ENCODE peak calls at places on chromosomes 13 and 19, in seven cellular contexts. One of them, this sample, is unnamed.

GRCh38 chr19:8459520-8460260 is 14.9 kb downstream of the HNRNPM start:
- DNase-seq in cardiac muscle cell: no peak
- DNase-seq in EL: peak
- DNase-seq in AML-193: no peak
- DNase-seq in fibroblast of pulmonary artery: peak
- DNase-seq in IMR-90: peak
- DNase-seq in iPS DF 6.9: no peak
- DNase-seq in this sample: peak

GRCh38 chr13:28052945-28053344 is 47.4 kb downstream of the FLT3 start:
- DNase-seq in cardiac muscle cell: no peak
- DNase-seq in EL: no peak
- DNase-seq in AML-193: peak
- DNase-seq in fibroblast of pulmonary artery: no peak
- DNase-seq in IMR-90: peak
- DNase-seq in iPS DF 6.9: no peak
- DNase-seq in this sample: no peak

GRCh38 chr19:10226021-10226375 is 5.1 kb downstream of the S1PR2 start:
- DNase-seq in cardiac muscle cell: no peak
- DNase-seq in EL: no peak
- DNase-seq in AML-193: no peak
- DNase-seq in fibroblast of pulmonary artery: no peak
- DNase-seq in IMR-90: no peak
- DNase-seq in iPS DF 6.9: no peak
- DNase-seq in this sample: no peak

GRCh38 chr13:106372199-106373160 is 163.0 kb downstream of the EFNB2 start:
- DNase-seq in cardiac muscle cell: no peak
- DNase-seq in EL: peak
- DNase-seq in AML-193: no peak
- DNase-seq in fibroblast of pulmonary artery: peak
- DNase-seq in IMR-90: peak
- DNase-seq in iPS DF 6.9: no peak
- DNase-seq in this sample: no peak

GRCh38 chr13:67366533-67366932 is 136.4 kb upstream of the PCDH9 start:
- DNase-seq in cardiac muscle cell: no peak
- DNase-seq in EL: no peak
- DNase-seq in AML-193: no peak
- DNase-seq in fibroblast of pulmonary artery: peak
- DNase-seq in IMR-90: peak
- DNase-seq in iPS DF 6.9: no peak
- DNase-seq in this sample: peak

GRCh38 chr13:99757756-99758464 is 213.7 kb downstream of the ZIC5 start:
- DNase-seq in cardiac muscle cell: no peak
- DNase-seq in EL: no peak
- DNase-seq in AML-193: no peak
- DNase-seq in fibroblast of pulmonary artery: no peak
- DNase-seq in IMR-90: no peak
- DNase-seq in iPS DF 6.9: no peak
- DNase-seq in this sample: no peak

GRCh38 chr19:49224856-49225255 is 67.3 kb downstream of the TRPM4 start:
- DNase-seq in cardiac muscle cell: peak
- DNase-seq in EL: peak
- DNase-seq in AML-193: peak
- DNase-seq in fibroblast of pulmonary artery: peak
- DNase-seq in IMR-90: peak
- DNase-seq in iPS DF 6.9: peak
- DNase-seq in this sample: peak

GRCh38 chr19:49863935-49864320 is 3.4 kb downstream of the PNKP start:
- DNase-seq in cardiac muscle cell: no peak
- DNase-seq in EL: no peak
- DNase-seq in AML-193: no peak
- DNase-seq in fibroblast of pulmonary artery: no peak
- DNase-seq in IMR-90: no peak
- DNase-seq in iPS DF 6.9: no peak
- DNase-seq in this sample: no peak

GRCh38 chr19:45817725-45818301 is 2.7 kb upstream of the RSPH6A start:
- DNase-seq in cardiac muscle cell: no peak
- DNase-seq in EL: peak
- DNase-seq in AML-193: no peak
- DNase-seq in fibroblast of pulmonary artery: no peak
- DNase-seq in IMR-90: no peak
- DNase-seq in iPS DF 6.9: no peak
- DNase-seq in this sample: peak

GRCh38 chr19:48872884-48873475 is 759 bp downstream of the PPP1R15A start:
- DNase-seq in cardiac muscle cell: peak
- DNase-seq in EL: peak
- DNase-seq in AML-193: peak
- DNase-seq in fibroblast of pulmonary artery: peak
- DNase-seq in IMR-90: peak
- DNase-seq in iPS DF 6.9: no peak
- DNase-seq in this sample: peak

GRCh38 chr13:114304346-114305034 is 9.8 kb upstream of the CHAMP1 start:
- DNase-seq in cardiac muscle cell: no peak
- DNase-seq in EL: no peak
- DNase-seq in AML-193: no peak
- DNase-seq in fibroblast of pulmonary artery: no peak
- DNase-seq in IMR-90: no peak
- DNase-seq in iPS DF 6.9: no peak
- DNase-seq in this sample: no peak

GRCh38 chr13:36414461-36414860 is 17.8 kb upstream of the CCNA1 start:
- DNase-seq in cardiac muscle cell: no peak
- DNase-seq in EL: no peak
- DNase-seq in AML-193: no peak
- DNase-seq in fibroblast of pulmonary artery: no peak
- DNase-seq in IMR-90: no peak
- DNase-seq in iPS DF 6.9: no peak
- DNase-seq in this sample: no peak

GRCh38 chr19:45976180-45976579 is 2.5 kb upstream of the NOVA2 start:
- DNase-seq in cardiac muscle cell: no peak
- DNase-seq in EL: no peak
- DNase-seq in AML-193: no peak
- DNase-seq in fibroblast of pulmonary artery: no peak
- DNase-seq in IMR-90: no peak
- DNase-seq in iPS DF 6.9: no peak
- DNase-seq in this sample: no peak

GRCh38 chr13:82364525-82364924 is 1517.7 kb downstream of the SLITRK1 start:
- DNase-seq in cardiac muscle cell: no peak
- DNase-seq in EL: no peak
- DNase-seq in AML-193: no peak
- DNase-seq in fibroblast of pulmonary artery: no peak
- DNase-seq in IMR-90: no peak
- DNase-seq in iPS DF 6.9: no peak
- DNase-seq in this sample: no peak

GRCh38 chr19:2949939-2950285 is 5.1 kb upstream of the ZNF77 start:
- DNase-seq in cardiac muscle cell: peak
- DNase-seq in EL: peak
- DNase-seq in AML-193: peak
- DNase-seq in fibroblast of pulmonary artery: peak
- DNase-seq in IMR-90: peak
- DNase-seq in iPS DF 6.9: no peak
- DNase-seq in this sample: no peak

GRCh38 chr19:15195381-15195964 is 5.3 kb downstream of the NOTCH3 start:
- DNase-seq in cardiac muscle cell: peak
- DNase-seq in EL: peak
- DNase-seq in AML-193: no peak
- DNase-seq in fibroblast of pulmonary artery: peak
- DNase-seq in IMR-90: peak
- DNase-seq in iPS DF 6.9: no peak
- DNase-seq in this sample: peak

GRCh38 chr13:98802999-98803666 is 50.7 kb upstream of the SLC15A1 start:
- DNase-seq in cardiac muscle cell: no peak
- DNase-seq in EL: no peak
- DNase-seq in AML-193: no peak
- DNase-seq in fibroblast of pulmonary artery: no peak
- DNase-seq in IMR-90: no peak
- DNase-seq in iPS DF 6.9: no peak
- DNase-seq in this sample: no peak

GRCh38 chr13:108003626-108004025 is 211.7 kb downstream of the LIG4 start:
- DNase-seq in cardiac muscle cell: no peak
- DNase-seq in EL: no peak
- DNase-seq in AML-193: no peak
- DNase-seq in fibroblast of pulmonary artery: no peak
- DNase-seq in IMR-90: no peak
- DNase-seq in iPS DF 6.9: no peak
- DNase-seq in this sample: peak

GRCh38 chr13:99392806-99393135 is 85.6 kb upstream of the GPR183 start:
- DNase-seq in cardiac muscle cell: no peak
- DNase-seq in EL: no peak
- DNase-seq in AML-193: no peak
- DNase-seq in fibroblast of pulmonary artery: no peak
- DNase-seq in IMR-90: no peak
- DNase-seq in iPS DF 6.9: no peak
- DNase-seq in this sample: no peak

GRCh38 chr19:58586131-58586765 is 13.1 kb upstream of the MZF1 start:
- DNase-seq in cardiac muscle cell: no peak
- DNase-seq in EL: no peak
- DNase-seq in AML-193: no peak
- DNase-seq in fibroblast of pulmonary artery: no peak
- DNase-seq in IMR-90: no peak
- DNase-seq in iPS DF 6.9: no peak
- DNase-seq in this sample: no peak

GRCh38 chr19:40609561-40610395 is 8.6 kb downstream of the LTBP4 start:
- DNase-seq in cardiac muscle cell: peak
- DNase-seq in EL: peak
- DNase-seq in AML-193: peak
- DNase-seq in fibroblast of pulmonary artery: no peak
- DNase-seq in IMR-90: no peak
- DNase-seq in iPS DF 6.9: no peak
- DNase-seq in this sample: peak

GRCh38 chr19:44689290-44690130 is 9.4 kb upstream of the CEACAM16 start:
- DNase-seq in cardiac muscle cell: peak
- DNase-seq in EL: peak
- DNase-seq in AML-193: peak
- DNase-seq in fibroblast of pulmonary artery: peak
- DNase-seq in IMR-90: peak
- DNase-seq in iPS DF 6.9: peak
- DNase-seq in this sample: peak

GRCh38 chr13:66635526-66635925 is 594.6 kb downstream of the PCDH9 start:
- DNase-seq in cardiac muscle cell: no peak
- DNase-seq in EL: peak
- DNase-seq in AML-193: no peak
- DNase-seq in fibroblast of pulmonary artery: peak
- DNase-seq in IMR-90: peak
- DNase-seq in iPS DF 6.9: no peak
- DNase-seq in this sample: peak

GRCh38 chr19:1177322-1178114 is 3.5 kb upstream of the SBNO2 start:
- DNase-seq in cardiac muscle cell: no peak
- DNase-seq in EL: peak
- DNase-seq in AML-193: peak
- DNase-seq in fibroblast of pulmonary artery: peak
- DNase-seq in IMR-90: peak
- DNase-seq in iPS DF 6.9: no peak
- DNase-seq in this sample: peak

GRCh38 chr13:30720470-30720869 is 14.9 kb upstream of the ALOX5AP start:
- DNase-seq in cardiac muscle cell: no peak
- DNase-seq in EL: no peak
- DNase-seq in AML-193: peak
- DNase-seq in fibroblast of pulmonary artery: no peak
- DNase-seq in IMR-90: no peak
- DNase-seq in iPS DF 6.9: no peak
- DNase-seq in this sample: no peak

GRCh38 chr13:35995136-35995535 is 136.0 kb downstream of the DCLK1 start:
- DNase-seq in cardiac muscle cell: no peak
- DNase-seq in EL: peak
- DNase-seq in AML-193: no peak
- DNase-seq in fibroblast of pulmonary artery: peak
- DNase-seq in IMR-90: no peak
- DNase-seq in iPS DF 6.9: no peak
- DNase-seq in this sample: peak

GRCh38 chr19:30968210-30968609 is 381.0 kb downstream of the TSHZ3 start:
- DNase-seq in cardiac muscle cell: no peak
- DNase-seq in EL: peak
- DNase-seq in AML-193: no peak
- DNase-seq in fibroblast of pulmonary artery: no peak
- DNase-seq in IMR-90: no peak
- DNase-seq in iPS DF 6.9: no peak
- DNase-seq in this sample: no peak